ENCODE peak calls at places on chromosomes 13 and 19, in seven cellular contexts. E is brain microvascular endothelial cell, J is Peyer's patch, B is skeletal muscle cell, D is ovary, P is MM.1S, Z is stomach. V is an unnamed sample.

GRCh38 chr13:80753951-80754350 is 413.0 kb upstream of the SPRY2 start:
- DNase-seq in E (no peak), J (no peak), B (peak), D (no peak), P (no peak), Z (no peak), V (no peak)

GRCh38 chr13:30905932-30906383 is at the start of gene MEDAG:
- DNase-seq in E (peak), J (no peak), B (peak), D (peak), P (no peak), Z (no peak), V (peak)

GRCh38 chr13:18943721-18944391 is 237.8 kb downstream of the TUBA3C start:
- DNase-seq in E (no peak), J (no peak), B (no peak), D (no peak), P (no peak), Z (no peak), V (no peak)

GRCh38 chr19:45976180-45976579 is 2.5 kb upstream of the NOVA2 start:
- DNase-seq in E (peak), J (no peak), B (no peak), D (no peak), P (no peak), Z (no peak), V (no peak)

GRCh38 chr19:2132191-2132590 is 19.2 kb downstream of the AP3D1 start:
- DNase-seq in E (no peak), J (no peak), B (no peak), D (no peak), P (no peak), Z (no peak), V (no peak)

GRCh38 chr19:52277471-52277870 is 8.1 kb downstream of the ZNF766 start:
- DNase-seq in E (no peak), J (no peak), B (no peak), D (no peak), P (no peak), Z (no peak), V (no peak)

GRCh38 chr19:4380254-4380727 is 20.1 kb downstream of the SH3GL1 start:
- DNase-seq in E (no peak), J (peak), B (no peak), D (no peak), P (no peak), Z (no peak), V (peak)

GRCh38 chr13:101903890-101904289 is 451.4 kb downstream of the ITGBL1 start:
- DNase-seq in E (no peak), J (no peak), B (no peak), D (no peak), P (no peak), Z (no peak), V (no peak)

GRCh38 chr19:48501446-48501960 is 10.1 kb downstream of the LMTK3 start:
- DNase-seq in E (no peak), J (no peak), B (no peak), D (no peak), P (peak), Z (peak), V (no peak)

GRCh38 chr19:41702208-41702651 is 6.2 kb upstream of the CEACAM5 start:
- DNase-seq in E (peak), J (no peak), B (no peak), D (no peak), P (no peak), Z (no peak), V (peak)

GRCh38 chr13:40439928-40440327 is 226.5 kb downstream of the FOXO1 start:
- DNase-seq in E (no peak), J (no peak), B (no peak), D (peak), P (no peak), Z (no peak), V (no peak)

GRCh38 chr13:76813874-76814273 is 72.3 kb downstream of the KCTD12 start:
- DNase-seq in E (no peak), J (no peak), B (no peak), D (no peak), P (peak), Z (peak), V (no peak)

GRCh38 chr19:38719761-38720558 is 24.3 kb downstream of the CAPN12 start:
- DNase-seq in E (no peak), J (no peak), B (peak), D (no peak), P (no peak), Z (no peak), V (no peak)

GRCh38 chr13:75312884-75313520 is 169.0 kb downstream of the TBC1D4 start:
- DNase-seq in E (no peak), J (no peak), B (no peak), D (no peak), P (no peak), Z (no peak), V (no peak)

GRCh38 chr19:55058781-55059610 is 4.0 kb downstream of the RDH13 start:
- DNase-seq in E (no peak), J (no peak), B (no peak), D (no peak), P (no peak), Z (no peak), V (no peak)

GRCh38 chr19:55080121-55080914 is 4.6 kb downstream of the EPS8L1 start:
- DNase-seq in E (peak), J (peak), B (no peak), D (no peak), P (no peak), Z (peak), V (peak)

GRCh38 chr19:32318884-32319520 is 26.4 kb upstream of the ZNF507 start:
- DNase-seq in E (no peak), J (no peak), B (no peak), D (no peak), P (no peak), Z (no peak), V (no peak)

GRCh38 chr13:113837554-113838355 is 26.1 kb downstream of the GAS6 start:
- DNase-seq in E (peak), J (peak), B (peak), D (peak), P (no peak), Z (peak), V (peak)

GRCh38 chr13:23654111-23655110 is 84.2 kb downstream of the TNFRSF19 start:
- DNase-seq in E (peak), J (no peak), B (no peak), D (no peak), P (no peak), Z (peak), V (peak)

GRCh38 chr13:34749046-34749445 is 193.0 kb upstream of the NBEA start:
- DNase-seq in E (no peak), J (no peak), B (no peak), D (no peak), P (no peak), Z (no peak), V (no peak)

GRCh38 chr13:53159439-53159838 is 130.8 kb downstream of the OLFM4 start:
- DNase-seq in E (no peak), J (no peak), B (no peak), D (no peak), P (no peak), Z (no peak), V (no peak)

GRCh38 chr19:51440846-51441409 is 17.3 kb downstream of the SIGLEC8 start:
- DNase-seq in E (no peak), J (no peak), B (no peak), D (no peak), P (no peak), Z (no peak), V (no peak)

GRCh38 chr13:45718063-45718462 is 15.9 kb downstream of the CBY2 start:
- DNase-seq in E (peak), J (no peak), B (no peak), D (no peak), P (peak), Z (no peak), V (peak)

GRCh38 chr13:87769445-87769844 is 98.3 kb downstream of the SLITRK5 start:
- DNase-seq in E (no peak), J (no peak), B (no peak), D (no peak), P (no peak), Z (no peak), V (no peak)
- H3K4me3 ChIP-seq in E (no peak), J (no peak), B (no peak), D (no peak), P (no peak), Z (no peak), V (no peak)

GRCh38 chr13:111517641-111518010 is 197.2 kb downstream of the TEX29 start:
- DNase-seq in E (no peak), J (no peak), B (no peak), D (no peak), P (no peak), Z (no peak), V (no peak)

GRCh38 chr13:111516712-111517640 is 196.5 kb downstream of the TEX29 start:
- DNase-seq in E (no peak), J (no peak), B (no peak), D (no peak), P (no peak), Z (no peak), V (no peak)

GRCh38 chr13:111514646-111515617 is 194.5 kb downstream of the TEX29 start:
- DNase-seq in E (no peak), J (no peak), B (no peak), D (no peak), P (no peak), Z (no peak), V (no peak)

GRCh38 chr13:111513766-111514611 is 193.5 kb downstream of the TEX29 start:
- DNase-seq in E (no peak), J (no peak), B (no peak), D (no peak), P (no peak), Z (no peak), V (no peak)

GRCh38 chr13:111515648-111516047 is 195.2 kb downstream of the TEX29 start:
- DNase-seq in E (no peak), J (no peak), B (no peak), D (no peak), P (no peak), Z (no peak), V (no peak)
- H3K4me3 ChIP-seq in E (no peak), J (no peak), B (no peak), D (no peak), P (no peak), Z (no peak), V (no peak)

GRCh38 chr13:32737679-32738078 is 151.4 kb downstream of the PDS5B start:
- DNase-seq in E (no peak), J (no peak), B (no peak), D (no peak), P (no peak), Z (no peak), V (peak)
- H3K4me3 ChIP-seq in E (no peak), J (no peak), B (no peak), D (no peak), P (no peak), Z (no peak), V (peak)

GRCh38 chr13:92621985-92622384 is 604.6 kb upstream of the GPC6 start:
- DNase-seq in E (no peak), J (no peak), B (no peak), D (no peak), P (no peak), Z (no peak), V (no peak)
- H3K4me3 ChIP-seq in E (no peak), J (no peak), B (no peak), D (no peak), P (no peak), Z (no peak), V (no peak)

GRCh38 chr13:111143875-111144540 is 28.9 kb downstream of the ARHGEF7 start:
- DNase-seq in E (no peak), J (no peak), B (no peak), D (no peak), P (no peak), Z (no peak), V (no peak)
- H3K4me3 ChIP-seq in E (no peak), J (no peak), B (no peak), D (no peak), P (no peak), Z (no peak), V (no peak)

GRCh38 chr19:7815325-7815724 is 14.7 kb upstream of the EVI5L start:
- DNase-seq in E (no peak), J (peak), B (no peak), D (no peak), P (no peak), Z (no peak), V (no peak)
- H3K4me3 ChIP-seq in E (no peak), J (no peak), B (no peak), D (no peak), P (no peak), Z (no peak), V (no peak)

GRCh38 chr19:16073988-16074387 is 2.3 kb upstream of the TPM4 start:
- DNase-seq in E (no peak), J (no peak), B (no peak), D (no peak), P (no peak), Z (no peak), V (no peak)

GRCh38 chr19:16073481-16073880 is 2.8 kb upstream of the TPM4 start:
- DNase-seq in E (no peak), J (no peak), B (no peak), D (no peak), P (no peak), Z (no peak), V (no peak)

GRCh38 chr19:16075430-16076153 is 703 bp upstream of the TPM4 start:
- DNase-seq in E (no peak), J (peak), B (no peak), D (peak), P (no peak), Z (no peak), V (no peak)

GRCh38 chr19:16076154-16076957 is at the start of gene TPM4:
- DNase-seq in E (peak), J (peak), B (peak), D (peak), P (peak), Z (peak), V (peak)

DNA sequence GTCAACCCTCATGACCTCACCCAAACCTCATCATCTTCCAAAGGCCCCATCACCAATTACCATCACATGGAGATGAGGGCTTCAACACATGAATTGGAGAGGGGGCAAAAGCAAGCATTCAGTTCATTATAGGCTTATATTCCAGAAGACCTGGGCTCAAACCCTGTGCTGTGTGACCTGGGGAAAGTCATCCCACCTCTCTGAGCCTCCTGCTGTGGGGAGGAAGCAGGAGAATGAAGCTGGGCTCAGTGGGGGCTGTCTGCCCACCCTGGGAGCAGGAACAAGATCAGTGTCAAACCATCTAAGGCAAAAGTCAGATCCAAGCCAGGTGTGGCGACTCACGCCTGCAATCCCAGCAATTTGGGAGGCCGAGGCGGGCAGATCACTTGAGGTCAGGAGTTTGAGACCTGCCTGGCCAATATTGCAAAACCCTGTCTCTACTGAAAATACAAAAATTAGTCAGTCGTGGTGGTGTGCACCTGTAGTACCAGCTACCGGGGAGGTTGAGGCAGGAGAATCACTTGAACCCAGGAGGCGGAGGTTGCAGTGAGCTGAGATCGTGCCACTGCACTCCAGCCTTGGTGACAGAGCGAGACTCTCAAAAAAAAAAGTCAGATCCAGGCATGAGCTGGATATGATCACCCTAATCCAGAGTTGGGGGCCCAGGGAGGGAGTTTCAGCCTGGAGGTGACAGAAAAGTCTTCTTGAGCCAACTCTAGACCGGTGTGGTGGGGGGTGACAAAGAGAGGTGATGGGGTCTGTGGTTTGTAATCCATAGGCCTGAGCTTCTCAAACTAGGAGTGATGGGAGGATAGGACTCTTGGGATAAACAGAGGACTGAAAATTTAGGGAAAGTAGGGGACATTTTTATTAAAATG is 1.6 kb upstream of the TPM4 start:
- DNase-seq in E (no peak), J (no peak), B (no peak), D (peak), P (no peak), Z (no peak), V (no peak)
- H3K4me3 ChIP-seq in E (no peak), J (no peak), B (no peak), D (no peak), P (no peak), Z (no peak), V (no peak)